ENCODE peak calls at places on chromosomes 2 and 18, in ten cellular contexts. One of them, this sample, is unnamed.

GRCh38 chr2:73107211-73107926 is 5.4 kb downstream of the RAB11FIP5 start:
- DNase-seq in kidney: peak
- DNase-seq in A549: no peak
- DNase-seq in HL-60: no peak
- DNase-seq in hepatocyte: no peak
- DNase-seq in AG09309: no peak
- DNase-seq in heart left ventricle: peak
- DNase-seq in choroid plexus epithelial cell: no peak
- DNase-seq in HepG2: no peak
- DNase-seq in epithelial cell of proximal tubule: no peak
- DNase-seq in this sample: no peak

GRCh38 chr2:26072925-26073768 is 39.3 kb downstream of the RAB10 start:
- DNase-seq in kidney: no peak
- DNase-seq in A549: no peak
- DNase-seq in HL-60: no peak
- DNase-seq in hepatocyte: no peak
- DNase-seq in AG09309: no peak
- DNase-seq in heart left ventricle: no peak
- DNase-seq in choroid plexus epithelial cell: peak
- DNase-seq in HepG2: peak
- DNase-seq in epithelial cell of proximal tubule: no peak
- DNase-seq in this sample: peak

GRCh38 chr2:111671426-111672150 is 212.4 kb downstream of the ANAPC1 start:
- DNase-seq in kidney: no peak
- DNase-seq in A549: no peak
- DNase-seq in HL-60: no peak
- DNase-seq in hepatocyte: no peak
- DNase-seq in AG09309: no peak
- DNase-seq in heart left ventricle: peak
- DNase-seq in choroid plexus epithelial cell: peak
- DNase-seq in HepG2: peak
- DNase-seq in epithelial cell of proximal tubule: no peak
- DNase-seq in this sample: no peak

GRCh38 chr18:55501594-55502345 is 86.2 kb downstream of the TCF4 start:
- DNase-seq in kidney: no peak
- DNase-seq in A549: no peak
- DNase-seq in HL-60: no peak
- DNase-seq in hepatocyte: no peak
- DNase-seq in AG09309: no peak
- DNase-seq in heart left ventricle: no peak
- DNase-seq in choroid plexus epithelial cell: no peak
- DNase-seq in HepG2: no peak
- DNase-seq in epithelial cell of proximal tubule: no peak
- DNase-seq in this sample: no peak

GRCh38 chr2:70360661-70361316 is 58.9 kb upstream of the FAM136A start:
- DNase-seq in kidney: no peak
- DNase-seq in A549: no peak
- DNase-seq in HL-60: no peak
- DNase-seq in hepatocyte: no peak
- DNase-seq in AG09309: no peak
- DNase-seq in heart left ventricle: no peak
- DNase-seq in choroid plexus epithelial cell: no peak
- DNase-seq in HepG2: no peak
- DNase-seq in epithelial cell of proximal tubule: no peak
- DNase-seq in this sample: no peak

GRCh38 chr18:35618703-35619102 is 37.2 kb downstream of the GALNT1 start:
- DNase-seq in kidney: no peak
- DNase-seq in A549: no peak
- DNase-seq in HL-60: no peak
- DNase-seq in hepatocyte: no peak
- DNase-seq in AG09309: no peak
- DNase-seq in heart left ventricle: no peak
- DNase-seq in choroid plexus epithelial cell: peak
- DNase-seq in HepG2: no peak
- DNase-seq in epithelial cell of proximal tubule: no peak
- DNase-seq in this sample: no peak

GRCh38 chr2:20467789-20468548 is 21.1 kb downstream of the RHOB start:
- DNase-seq in kidney: no peak
- DNase-seq in A549: no peak
- DNase-seq in HL-60: no peak
- DNase-seq in hepatocyte: no peak
- DNase-seq in AG09309: no peak
- DNase-seq in heart left ventricle: no peak
- DNase-seq in choroid plexus epithelial cell: no peak
- DNase-seq in HepG2: no peak
- DNase-seq in epithelial cell of proximal tubule: no peak
- DNase-seq in this sample: no peak

GRCh38 chr2:85797263-85797660 is 43.5 kb downstream of the ATOH8 start:
- DNase-seq in kidney: peak
- DNase-seq in A549: no peak
- DNase-seq in HL-60: no peak
- DNase-seq in hepatocyte: no peak
- DNase-seq in AG09309: no peak
- DNase-seq in heart left ventricle: no peak
- DNase-seq in choroid plexus epithelial cell: no peak
- DNase-seq in HepG2: no peak
- DNase-seq in epithelial cell of proximal tubule: no peak
- DNase-seq in this sample: no peak

GRCh38 chr2:217642944-217643343 is 359.9 kb downstream of the TNS1 start:
- DNase-seq in kidney: no peak
- DNase-seq in A549: no peak
- DNase-seq in HL-60: no peak
- DNase-seq in hepatocyte: no peak
- DNase-seq in AG09309: no peak
- DNase-seq in heart left ventricle: no peak
- DNase-seq in choroid plexus epithelial cell: no peak
- DNase-seq in HepG2: no peak
- DNase-seq in epithelial cell of proximal tubule: no peak
- DNase-seq in this sample: no peak

GRCh38 chr18:78580835-78581339 is 398.7 kb upstream of the SALL3 start:
- DNase-seq in kidney: no peak
- DNase-seq in A549: no peak
- DNase-seq in HL-60: no peak
- DNase-seq in hepatocyte: no peak
- DNase-seq in AG09309: no peak
- DNase-seq in heart left ventricle: no peak
- DNase-seq in choroid plexus epithelial cell: no peak
- DNase-seq in HepG2: no peak
- DNase-seq in epithelial cell of proximal tubule: no peak
- DNase-seq in this sample: no peak

GRCh38 chr2:162473-163135 is 101.2 kb downstream of the SH3YL1 start:
- DNase-seq in kidney: no peak
- DNase-seq in A549: no peak
- DNase-seq in HL-60: no peak
- DNase-seq in hepatocyte: peak
- DNase-seq in AG09309: no peak
- DNase-seq in heart left ventricle: no peak
- DNase-seq in choroid plexus epithelial cell: no peak
- DNase-seq in HepG2: no peak
- DNase-seq in epithelial cell of proximal tubule: no peak
- DNase-seq in this sample: no peak

GRCh38 chr2:131043199-131044077 is 49.8 kb downstream of the FAM168B start:
- DNase-seq in kidney: peak
- DNase-seq in A549: no peak
- DNase-seq in HL-60: no peak
- DNase-seq in hepatocyte: no peak
- DNase-seq in AG09309: no peak
- DNase-seq in heart left ventricle: no peak
- DNase-seq in choroid plexus epithelial cell: no peak
- DNase-seq in HepG2: no peak
- DNase-seq in epithelial cell of proximal tubule: no peak
- DNase-seq in this sample: no peak

GRCh38 chr2:200100027-200100426 is 144.6 kb downstream of the MAIP1 start:
- DNase-seq in kidney: no peak
- DNase-seq in A549: no peak
- DNase-seq in HL-60: no peak
- DNase-seq in hepatocyte: no peak
- DNase-seq in AG09309: no peak
- DNase-seq in heart left ventricle: no peak
- DNase-seq in choroid plexus epithelial cell: no peak
- DNase-seq in HepG2: no peak
- DNase-seq in epithelial cell of proximal tubule: no peak
- DNase-seq in this sample: no peak
- H3K4me3 ChIP-seq in kidney: no peak
- H3K4me3 ChIP-seq in A549: no peak
- H3K4me3 ChIP-seq in HL-60: no peak
- H3K4me3 ChIP-seq in hepatocyte: no peak
- H3K4me3 ChIP-seq in AG09309: no peak
- H3K4me3 ChIP-seq in heart left ventricle: no peak
- H3K4me3 ChIP-seq in choroid plexus epithelial cell: no peak
- H3K4me3 ChIP-seq in HepG2: no peak
- H3K4me3 ChIP-seq in epithelial cell of proximal tubule: no peak
- H3K4me3 ChIP-seq in this sample: no peak

GRCh38 chr2:133886735-133887675 is 318.7 kb upstream of the NCKAP5 start:
- DNase-seq in kidney: peak
- DNase-seq in A549: peak
- DNase-seq in HL-60: peak
- DNase-seq in hepatocyte: peak
- DNase-seq in AG09309: peak
- DNase-seq in heart left ventricle: peak
- DNase-seq in choroid plexus epithelial cell: peak
- DNase-seq in HepG2: peak
- DNase-seq in epithelial cell of proximal tubule: peak
- DNase-seq in this sample: peak
- TF ChIP-seq CTCF in kidney: peak
- TF ChIP-seq CTCF in A549: peak
- TF ChIP-seq CTCF in HL-60: peak
- TF ChIP-seq CTCF in hepatocyte: peak
- TF ChIP-seq CTCF in AG09309: peak
- TF ChIP-seq CTCF in heart left ventricle: peak
- TF ChIP-seq CTCF in choroid plexus epithelial cell: peak
- TF ChIP-seq CTCF in HepG2: peak
- TF ChIP-seq CTCF in epithelial cell of proximal tubule: peak
- TF ChIP-seq CTCF in this sample: peak

GRCh38 chr2:212030709-212031108 is 507.9 kb downstream of the ERBB4 start:
- DNase-seq in kidney: no peak
- DNase-seq in A549: no peak
- DNase-seq in HL-60: no peak
- DNase-seq in hepatocyte: no peak
- DNase-seq in AG09309: no peak
- DNase-seq in heart left ventricle: no peak
- DNase-seq in choroid plexus epithelial cell: no peak
- DNase-seq in HepG2: no peak
- DNase-seq in epithelial cell of proximal tubule: no peak
- DNase-seq in this sample: no peak

GRCh38 chr2:212034841-212035585 is 503.6 kb downstream of the ERBB4 start:
- DNase-seq in kidney: no peak
- DNase-seq in A549: no peak
- DNase-seq in HL-60: no peak
- DNase-seq in hepatocyte: no peak
- DNase-seq in AG09309: no peak
- DNase-seq in heart left ventricle: no peak
- DNase-seq in choroid plexus epithelial cell: peak
- DNase-seq in HepG2: no peak
- DNase-seq in epithelial cell of proximal tubule: no peak
- DNase-seq in this sample: no peak

GRCh38 chr2:212032032-212032431 is 506.6 kb downstream of the ERBB4 start:
- DNase-seq in kidney: no peak
- DNase-seq in A549: no peak
- DNase-seq in HL-60: no peak
- DNase-seq in hepatocyte: no peak
- DNase-seq in AG09309: peak
- DNase-seq in heart left ventricle: no peak
- DNase-seq in choroid plexus epithelial cell: peak
- DNase-seq in HepG2: no peak
- DNase-seq in epithelial cell of proximal tubule: no peak
- DNase-seq in this sample: no peak

GRCh38 chr2:212033888-212034287 is 504.7 kb downstream of the ERBB4 start:
- DNase-seq in kidney: no peak
- DNase-seq in A549: no peak
- DNase-seq in HL-60: no peak
- DNase-seq in hepatocyte: no peak
- DNase-seq in AG09309: no peak
- DNase-seq in heart left ventricle: no peak
- DNase-seq in choroid plexus epithelial cell: no peak
- DNase-seq in HepG2: no peak
- DNase-seq in epithelial cell of proximal tubule: no peak
- DNase-seq in this sample: no peak

GRCh38 chr2:212032536-212033219 is 505.9 kb downstream of the ERBB4 start:
- DNase-seq in kidney: no peak
- DNase-seq in A549: no peak
- DNase-seq in HL-60: no peak
- DNase-seq in hepatocyte: no peak
- DNase-seq in AG09309: no peak
- DNase-seq in heart left ventricle: no peak
- DNase-seq in choroid plexus epithelial cell: peak
- DNase-seq in HepG2: no peak
- DNase-seq in epithelial cell of proximal tubule: no peak
- DNase-seq in this sample: no peak
- H3K4me3 ChIP-seq in kidney: no peak
- H3K4me3 ChIP-seq in A549: no peak
- H3K4me3 ChIP-seq in HL-60: no peak
- H3K4me3 ChIP-seq in hepatocyte: no peak
- H3K4me3 ChIP-seq in AG09309: no peak
- H3K4me3 ChIP-seq in heart left ventricle: no peak
- H3K4me3 ChIP-seq in choroid plexus epithelial cell: no peak
- H3K4me3 ChIP-seq in HepG2: no peak
- H3K4me3 ChIP-seq in epithelial cell of proximal tubule: no peak
- H3K4me3 ChIP-seq in this sample: no peak

DNA sequence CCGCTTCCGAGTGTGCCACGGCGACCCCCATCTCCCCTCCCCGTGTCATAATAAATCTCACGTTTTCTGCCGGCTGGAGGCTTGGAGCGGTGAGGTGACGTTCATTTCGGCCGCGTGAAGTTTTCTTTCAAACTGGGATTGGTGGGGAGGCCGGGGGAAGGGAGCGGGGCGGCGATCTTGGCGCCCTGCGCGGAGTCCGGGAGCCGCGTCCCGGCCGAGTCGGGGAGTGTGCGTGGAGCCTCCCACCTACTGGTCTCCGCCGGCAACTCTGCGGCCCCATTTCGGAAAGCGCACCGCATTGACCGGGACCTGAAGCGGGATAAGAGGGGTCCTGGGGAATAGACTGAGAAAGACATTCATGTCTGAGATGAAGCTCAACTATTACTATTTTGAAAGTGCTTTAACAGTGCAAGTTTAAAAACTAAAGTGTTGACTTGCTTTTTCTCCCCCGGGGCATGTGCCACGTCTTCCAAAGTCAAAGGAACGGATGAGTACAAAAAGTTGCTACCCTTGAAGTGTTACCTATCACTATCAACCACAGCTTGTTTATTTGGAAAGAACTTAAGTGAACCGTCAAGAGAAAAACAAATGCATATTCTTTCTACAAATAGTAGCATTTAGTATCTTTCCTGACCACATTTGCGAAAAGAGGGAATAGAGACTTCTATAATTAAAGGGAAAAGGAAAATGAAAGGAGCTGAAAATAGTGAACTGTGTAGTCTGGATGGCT is 818 bp upstream of the IKZF2 start:
- DNase-seq in kidney: peak
- DNase-seq in A549: peak
- DNase-seq in HL-60: peak
- DNase-seq in hepatocyte: peak
- DNase-seq in AG09309: no peak
- DNase-seq in heart left ventricle: peak
- DNase-seq in choroid plexus epithelial cell: peak
- DNase-seq in HepG2: peak
- DNase-seq in epithelial cell of proximal tubule: no peak
- DNase-seq in this sample: no peak
- TF ChIP-seq CTCF in kidney: no peak
- TF ChIP-seq CTCF in A549: no peak
- TF ChIP-seq CTCF in HL-60: no peak
- TF ChIP-seq CTCF in hepatocyte: peak
- TF ChIP-seq CTCF in AG09309: peak
- TF ChIP-seq CTCF in heart left ventricle: peak
- TF ChIP-seq CTCF in choroid plexus epithelial cell: peak
- TF ChIP-seq CTCF in HepG2: peak
- TF ChIP-seq CTCF in epithelial cell of proximal tubule: peak
- TF ChIP-seq CTCF in this sample: peak

GRCh38 chr2:168913171-168913484 is 12.0 kb downstream of the G6PC2 start:
- DNase-seq in kidney: no peak
- DNase-seq in A549: no peak
- DNase-seq in HL-60: no peak
- DNase-seq in hepatocyte: no peak
- DNase-seq in AG09309: no peak
- DNase-seq in heart left ventricle: no peak
- DNase-seq in choroid plexus epithelial cell: no peak
- DNase-seq in HepG2: no peak
- DNase-seq in epithelial cell of proximal tubule: no peak
- DNase-seq in this sample: no peak
- H3K4me3 ChIP-seq in kidney: peak
- H3K4me3 ChIP-seq in A549: no peak
- H3K4me3 ChIP-seq in HL-60: no peak
- H3K4me3 ChIP-seq in hepatocyte: no peak
- H3K4me3 ChIP-seq in AG09309: peak
- H3K4me3 ChIP-seq in heart left ventricle: peak
- H3K4me3 ChIP-seq in choroid plexus epithelial cell: peak
- H3K4me3 ChIP-seq in HepG2: no peak
- H3K4me3 ChIP-seq in epithelial cell of proximal tubule: peak
- H3K4me3 ChIP-seq in this sample: no peak